ENCODE peak calls at places on chromosomes 5 and 9, in four cellular contexts. One of them, this sample, is unnamed.

GRCh38 chr9:69180670-69181069 is 6.6 kb downstream of the TJP2 start:
- DNase-seq in heart right ventricle: peak; percentile 63
- DNase-seq in HCT116: peak; percentile 83
- DNase-seq in upper lobe of right lung: no peak
- DNase-seq in this sample: peak; percentile 98

GRCh38 chr5:127031863-127032232 is 1.5 kb upstream of the MARCHF3 start:
- DNase-seq in HCT116: no peak
- DNase-seq in upper lobe of right lung: no peak
- DNase-seq in heart right ventricle: no peak
- DNase-seq in this sample: no peak

GRCh38 chr9:99889120-99889519 is 17.3 kb upstream of the STX17 start:
- DNase-seq in heart right ventricle: no peak
- DNase-seq in HCT116: no peak
- DNase-seq in upper lobe of right lung: no peak
- DNase-seq in this sample: no peak

GRCh38 chr5:123752576-123752975 is 240.6 kb downstream of the CSNK1G3 start:
- DNase-seq in HCT116: no peak
- DNase-seq in heart right ventricle: peak; percentile 11
- DNase-seq in upper lobe of right lung: no peak
- DNase-seq in this sample: peak; percentile 70

GRCh38 chr5:43110606-43111170 is 10.0 kb upstream of the ZNF131 start:
- DNase-seq in heart right ventricle: no peak
- DNase-seq in upper lobe of right lung: no peak
- DNase-seq in HCT116: peak; percentile 16
- DNase-seq in this sample: no peak

GRCh38 chr5:171574374-171574773 is 154.9 kb downstream of the FGF18 start:
- DNase-seq in heart right ventricle: no peak
- DNase-seq in upper lobe of right lung: no peak
- DNase-seq in HCT116: no peak
- DNase-seq in this sample: no peak

GRCh38 chr5:76960004-76960625 is 7.3 kb downstream of the CRHBP start:
- DNase-seq in upper lobe of right lung: no peak
- DNase-seq in heart right ventricle: no peak
- DNase-seq in HCT116: no peak
- DNase-seq in this sample: peak; percentile 63

GRCh38 chr5:68093455-68094159 is 121.9 kb upstream of the PIK3R1 start:
- DNase-seq in HCT116: no peak
- DNase-seq in upper lobe of right lung: no peak
- DNase-seq in heart right ventricle: no peak
- DNase-seq in this sample: no peak

GRCh38 chr9:121729769-121730168 is 78.3 kb downstream of the DAB2IP start:
- DNase-seq in HCT116: no peak
- DNase-seq in upper lobe of right lung: no peak
- DNase-seq in heart right ventricle: no peak
- DNase-seq in this sample: no peak

DNA sequence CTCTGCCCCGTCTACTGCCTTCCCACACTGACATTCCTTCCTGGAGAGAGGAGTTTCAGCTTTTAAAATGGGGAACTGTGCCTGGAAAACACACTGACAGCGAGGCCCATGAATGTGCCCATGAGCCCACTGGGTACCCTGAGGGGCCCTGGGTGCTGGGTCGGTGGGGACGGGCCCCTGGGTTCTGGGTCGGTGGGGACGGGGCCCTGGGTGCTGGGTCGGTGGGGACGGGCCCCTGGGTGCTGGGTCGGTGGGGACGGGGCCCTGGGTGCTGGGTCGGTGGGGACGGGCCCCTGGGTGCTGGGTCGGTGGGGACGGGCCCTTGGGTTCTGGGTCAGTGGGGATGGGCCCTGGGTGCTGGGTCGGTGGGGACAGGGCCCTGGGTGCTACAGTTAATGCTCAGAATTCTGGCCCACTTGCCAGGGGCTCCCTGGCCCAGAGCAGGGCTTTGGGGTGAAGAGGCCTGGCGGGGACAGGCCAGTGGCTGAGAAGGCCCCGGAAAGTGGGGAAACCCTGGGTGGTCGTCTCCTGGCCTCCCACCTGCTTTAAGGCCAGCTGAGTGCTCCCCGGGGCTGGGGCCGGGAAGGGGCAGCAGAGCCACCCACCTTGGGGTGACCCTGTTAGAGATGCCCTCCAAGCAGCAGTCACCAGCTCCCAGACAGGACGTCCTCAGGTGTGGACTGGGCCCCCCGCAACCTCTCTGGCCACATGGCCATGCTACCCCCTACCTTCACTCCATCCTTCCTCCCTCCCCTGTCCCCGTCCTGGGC is 2.5 kb downstream of the GPSM1 start:
- DNase-seq in heart right ventricle: no peak
- DNase-seq in upper lobe of right lung: no peak
- DNase-seq in HCT116: no peak
- DNase-seq in this sample: no peak
- H3K27me3 ChIP-seq in heart right ventricle: no peaks in the 10 kb centered on the region
- H3K27me3 ChIP-seq in upper lobe of right lung: no peaks in the 10 kb centered on the region
- H3K27me3 ChIP-seq in HCT116: no peaks in the 10 kb centered on the region
- H3K27me3 ChIP-seq in this sample: no peaks in the 10 kb centered on the region

GRCh38 chr5:524442-525163 is at the start of gene SLC9A3:
- DNase-seq in heart right ventricle: no peak
- DNase-seq in HCT116: no peak
- DNase-seq in upper lobe of right lung: no peak
- DNase-seq in this sample: no peak
- H3K27me3 ChIP-seq in heart right ventricle: peaks cover 92% of the 10 kb centered on the region
- H3K27me3 ChIP-seq in HCT116: peaks cover under 1% of the 10 kb centered on the region
- H3K27me3 ChIP-seq in upper lobe of right lung: peaks cover 89% of the 10 kb centered on the region
- H3K27me3 ChIP-seq in this sample: peaks cover 43% of the 10 kb centered on the region

DNA sequence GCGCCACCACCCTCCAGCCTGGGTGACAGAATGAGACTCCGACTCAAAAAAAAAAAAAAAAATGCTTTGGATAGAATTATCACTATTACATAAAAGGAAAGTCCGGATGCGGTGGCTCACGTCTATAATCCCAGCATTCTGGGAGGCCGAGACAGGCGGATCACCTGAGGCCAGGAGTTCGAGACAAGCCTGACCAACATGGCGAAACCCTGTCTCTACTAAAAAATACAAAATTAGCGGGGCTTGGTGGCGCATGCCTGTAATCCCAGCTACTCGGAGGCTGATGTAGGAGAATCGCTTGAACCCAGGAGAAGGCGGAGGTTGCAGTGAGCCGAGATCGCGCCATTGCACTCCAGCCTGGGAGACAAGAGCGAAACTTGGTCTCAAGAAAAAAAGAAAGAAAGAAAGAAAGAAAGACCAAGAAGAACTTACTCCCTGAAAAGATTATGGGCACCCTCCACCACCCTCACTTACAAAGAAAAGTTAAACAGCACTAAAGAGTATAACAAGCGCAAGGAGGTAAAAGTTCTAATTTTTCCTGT is 17.8 kb downstream of the CDKN2A start:
- DNase-seq in upper lobe of right lung: no peak
- DNase-seq in HCT116: no peak
- DNase-seq in heart right ventricle: no peak
- DNase-seq in this sample: no peak
- H3K27me3 ChIP-seq in upper lobe of right lung: peaks cover 93% of the 10 kb centered on the region
- H3K27me3 ChIP-seq in HCT116: no peaks in the 10 kb centered on the region
- H3K27me3 ChIP-seq in heart right ventricle: peaks cover 95% of the 10 kb centered on the region
- H3K27me3 ChIP-seq in this sample: no peaks in the 10 kb centered on the region

GRCh38 chr5:2259494-2260107 is 376.9 kb upstream of the IRX4 start:
- DNase-seq in heart right ventricle: no peak
- DNase-seq in HCT116: no peak
- DNase-seq in upper lobe of right lung: peak; percentile 31
- DNase-seq in this sample: no peak

GRCh38 chr5:2255915-2256645 is 373.4 kb upstream of the IRX4 start:
- DNase-seq in upper lobe of right lung: peak; percentile 34
- DNase-seq in heart right ventricle: no peak
- DNase-seq in HCT116: no peak
- DNase-seq in this sample: no peak

GRCh38 chr5:2256646-2257288 is 374.0 kb upstream of the IRX4 start:
- DNase-seq in HCT116: no peak
- DNase-seq in heart right ventricle: no peak
- DNase-seq in upper lobe of right lung: peak; percentile 38
- DNase-seq in this sample: no peak

GRCh38 chr5:2258861-2259260 is 376.1 kb upstream of the IRX4 start:
- DNase-seq in heart right ventricle: no peak
- DNase-seq in upper lobe of right lung: peak; percentile 31
- DNase-seq in HCT116: no peak
- DNase-seq in this sample: no peak

DNA sequence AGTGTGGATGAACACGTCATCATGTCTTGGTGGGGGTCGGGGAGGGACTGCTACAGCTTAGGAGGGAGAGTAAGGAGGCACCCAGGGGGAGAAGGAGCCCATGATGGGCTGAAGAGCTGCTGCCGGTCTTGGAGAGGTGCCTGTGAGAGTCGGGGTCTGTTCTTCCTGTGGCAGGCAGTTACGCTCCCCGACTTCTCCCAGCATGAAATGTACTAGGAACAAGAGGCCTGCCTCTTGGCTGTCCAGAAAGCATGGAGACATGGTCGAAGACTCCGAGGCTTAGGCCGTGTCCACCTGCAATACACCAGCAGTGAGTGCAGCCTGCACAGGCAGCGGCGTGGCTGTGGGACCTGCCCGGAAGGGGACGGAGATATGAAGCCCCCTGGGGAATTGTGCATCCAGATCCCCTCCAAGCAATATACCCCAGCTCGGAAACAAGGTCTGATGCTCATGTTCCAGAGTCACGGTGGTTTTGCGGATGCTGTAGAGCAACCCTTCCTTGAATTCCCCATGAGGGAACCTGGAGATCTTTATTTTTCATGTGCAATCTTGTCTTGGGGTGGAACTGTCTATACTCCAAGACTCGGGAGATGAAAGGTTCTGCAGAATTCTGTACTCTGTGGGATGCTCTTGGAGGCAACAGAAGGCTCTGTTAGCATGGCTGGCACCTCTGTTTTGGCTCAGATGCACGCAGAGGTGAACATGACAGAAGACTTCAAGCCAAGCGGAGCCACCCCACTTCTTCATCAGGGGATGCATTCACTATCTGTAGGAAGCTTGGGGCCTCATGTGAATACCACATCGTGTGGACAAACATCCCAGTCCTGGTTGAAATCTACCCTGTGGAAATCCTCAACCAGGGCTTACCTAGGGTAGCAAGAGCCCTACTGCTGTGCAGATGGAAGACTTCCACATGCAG is 374.9 kb upstream of the IRX4 start:
- DNase-seq in upper lobe of right lung: peak; percentile 45
- DNase-seq in HCT116: no peak
- DNase-seq in heart right ventricle: no peak
- DNase-seq in this sample: no peak
- H3K27me3 ChIP-seq in upper lobe of right lung: no peaks in the 10 kb centered on the region
- H3K27me3 ChIP-seq in HCT116: no peaks in the 10 kb centered on the region
- H3K27me3 ChIP-seq in heart right ventricle: peaks cover 6% of the 10 kb centered on the region
- H3K27me3 ChIP-seq in this sample: no peaks in the 10 kb centered on the region

DNA sequence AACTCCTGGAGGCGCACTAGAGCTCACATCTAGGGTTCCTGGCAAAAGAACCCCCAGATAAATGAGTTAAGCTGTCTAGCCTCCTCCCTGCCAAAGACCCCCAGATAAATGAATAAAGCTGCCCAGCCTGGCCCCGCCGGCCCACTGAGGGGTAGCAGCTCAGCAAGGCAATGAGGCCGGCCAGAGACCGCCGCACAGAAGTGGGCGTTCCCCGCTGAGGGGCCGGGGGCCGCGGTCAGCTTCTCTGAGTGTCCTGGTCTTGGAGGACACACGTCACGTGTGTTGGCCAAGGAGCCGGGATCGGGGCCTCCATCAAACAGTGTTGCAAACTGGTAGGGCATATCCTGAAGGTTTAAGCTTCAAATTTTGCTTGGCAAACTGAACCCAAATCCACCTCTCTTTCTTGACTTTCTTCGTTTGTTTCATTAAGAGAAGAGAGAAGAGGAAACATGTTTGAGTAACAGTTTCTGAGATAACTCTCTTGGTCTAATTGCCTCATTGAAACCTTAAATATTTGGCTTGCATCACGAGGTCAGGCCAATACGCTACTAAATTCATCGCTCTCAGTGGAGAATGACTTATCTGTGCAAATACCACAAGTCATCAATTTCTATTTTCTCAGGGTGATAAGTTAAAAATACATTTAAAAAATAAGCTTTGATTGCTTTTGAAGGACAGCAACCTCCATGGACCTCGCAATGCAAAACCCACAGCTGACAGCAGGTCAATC is 11.7 kb upstream of the SLC12A7 start:
- DNase-seq in upper lobe of right lung: no peak
- DNase-seq in HCT116: no peak
- DNase-seq in heart right ventricle: no peak
- DNase-seq in this sample: no peak
- H3K27me3 ChIP-seq in upper lobe of right lung: no peaks in the 10 kb centered on the region
- H3K27me3 ChIP-seq in HCT116: no peaks in the 10 kb centered on the region
- H3K27me3 ChIP-seq in heart right ventricle: no peaks in the 10 kb centered on the region
- H3K27me3 ChIP-seq in this sample: peaks cover 7% of the 10 kb centered on the region

GRCh38 chr9:113410207-113411158 is at the start of the genes C9orf43 and POLE3:
- DNase-seq in heart right ventricle: peak; percentile 95
- DNase-seq in upper lobe of right lung: peak; percentile 98
- DNase-seq in HCT116: peak; percentile 92
- DNase-seq in this sample: peak; percentile 96
- H3K27me3 ChIP-seq in heart right ventricle: no peaks in the 10 kb centered on the region
- H3K27me3 ChIP-seq in upper lobe of right lung: no peaks in the 10 kb centered on the region
- H3K27me3 ChIP-seq in HCT116: no peaks in the 10 kb centered on the region
- H3K27me3 ChIP-seq in this sample: no peaks in the 10 kb centered on the region

GRCh38 chr9:34578241-34579096 is 11.1 kb downstream of the CNTFR start:
- DNase-seq in upper lobe of right lung: no peak
- DNase-seq in heart right ventricle: no peak
- DNase-seq in HCT116: no peak
- DNase-seq in this sample: no peak
- H3K27me3 ChIP-seq in upper lobe of right lung: peaks cover 70% of the 10 kb centered on the region
- H3K27me3 ChIP-seq in heart right ventricle: peaks cover 12% of the 10 kb centered on the region
- H3K27me3 ChIP-seq in HCT116: no peaks in the 10 kb centered on the region
- H3K27me3 ChIP-seq in this sample: peaks cover 15% of the 10 kb centered on the region

GRCh38 chr9:77025146-77025545 is 5.7 kb downstream of the FOXB2 start:
- DNase-seq in heart right ventricle: no peak
- DNase-seq in upper lobe of right lung: no peak
- DNase-seq in HCT116: no peak
- DNase-seq in this sample: peak; percentile 42

GRCh38 chr9:77021289-77021927 is 2.0 kb downstream of the FOXB2 start:
- DNase-seq in heart right ventricle: no peak
- DNase-seq in HCT116: no peak
- DNase-seq in upper lobe of right lung: no peak
- DNase-seq in this sample: no peak

GRCh38 chr9:77022783-77023440 is 3.5 kb downstream of the FOXB2 start:
- DNase-seq in upper lobe of right lung: no peak
- DNase-seq in HCT116: no peak
- DNase-seq in heart right ventricle: no peak
- DNase-seq in this sample: no peak

GRCh38 chr9:77021928-77022782 is 2.7 kb downstream of the FOXB2 start:
- DNase-seq in HCT116: no peak
- DNase-seq in upper lobe of right lung: no peak
- DNase-seq in heart right ventricle: no peak
- DNase-seq in this sample: no peak

GRCh38 chr9:77023726-77024125 is 4.3 kb downstream of the FOXB2 start:
- DNase-seq in heart right ventricle: no peak
- DNase-seq in HCT116: no peak
- DNase-seq in upper lobe of right lung: no peak
- DNase-seq in this sample: no peak
- H3K27me3 ChIP-seq in heart right ventricle: peaks cover 77% of the 10 kb centered on the region
- H3K27me3 ChIP-seq in HCT116: no peaks in the 10 kb centered on the region
- H3K27me3 ChIP-seq in upper lobe of right lung: peaks cover 74% of the 10 kb centered on the region
- H3K27me3 ChIP-seq in this sample: peaks cover 34% of the 10 kb centered on the region

GRCh38 chr9:127291379-127291778 is 26.8 kb downstream of the GARNL3 start:
- DNase-seq in heart right ventricle: no peak
- DNase-seq in upper lobe of right lung: no peak
- DNase-seq in HCT116: no peak
- DNase-seq in this sample: no peak
- H3K27me3 ChIP-seq in heart right ventricle: no peaks in the 10 kb centered on the region
- H3K27me3 ChIP-seq in upper lobe of right lung: no peaks in the 10 kb centered on the region
- H3K27me3 ChIP-seq in HCT116: no peaks in the 10 kb centered on the region
- H3K27me3 ChIP-seq in this sample: no peaks in the 10 kb centered on the region